ENCODE peak calls at places on chromosomes 3 and 15, in four cellular contexts. N, J, F and S are unnamed samples.

GRCh38 chr15:70524470-70524869 is 238.9 kb downstream of the UACA start:
- DNase-seq in N (no peak), F (no peak), J (no peak), S (no peak)

GRCh38 chr3:38553071-38553470 is 56.9 kb downstream of the EXOG start:
- DNase-seq in J (no peak), F (no peak), N (no peak), S (no peak)

GRCh38 chr3:188315563-188315962 is 161.6 kb downstream of the LPP start:
- DNase-seq in N (no peak), F (no peak), J (no peak), S (no peak)

GRCh38 chr3:171135536-171135935 is 109.0 kb upstream of the SLC2A2 start:
- DNase-seq in J (peak), N (no peak), F (no peak), S (no peak)

GRCh38 chr15:60387321-60387720 is 10.5 kb downstream of the ANXA2 start:
- DNase-seq in F (no peak), N (no peak), J (no peak), S (no peak)

GRCh38 chr3:160956785-160957184 is 148.4 kb downstream of the B3GALNT1 start:
- DNase-seq in J (peak), F (no peak), N (no peak), S (no peak)

GRCh38 chr3:183100376-183100775 is 1.1 kb upstream of the MCCC1 start:
- DNase-seq in J (peak), F (no peak), N (no peak), S (no peak)

GRCh38 chr3:184085389-184085852 is 11.4 kb upstream of the HTR3E start:
- DNase-seq in N (no peak), J (peak), F (no peak), S (no peak)

GRCh38 chr15:90545095-90545494 is 15.4 kb downstream of the CRTC3 start:
- DNase-seq in N (no peak), J (no peak), F (no peak), S (no peak)

GRCh38 chr3:171354049-171354705 is 106.0 kb downstream of the TNIK start:
- DNase-seq in F (no peak), J (no peak), N (no peak), S (no peak)

GRCh38 chr15:101676965-101677364 is 24.8 kb upstream of the TM2D3 start:
- DNase-seq in J (peak), F (no peak), N (no peak), S (no peak)

DNA sequence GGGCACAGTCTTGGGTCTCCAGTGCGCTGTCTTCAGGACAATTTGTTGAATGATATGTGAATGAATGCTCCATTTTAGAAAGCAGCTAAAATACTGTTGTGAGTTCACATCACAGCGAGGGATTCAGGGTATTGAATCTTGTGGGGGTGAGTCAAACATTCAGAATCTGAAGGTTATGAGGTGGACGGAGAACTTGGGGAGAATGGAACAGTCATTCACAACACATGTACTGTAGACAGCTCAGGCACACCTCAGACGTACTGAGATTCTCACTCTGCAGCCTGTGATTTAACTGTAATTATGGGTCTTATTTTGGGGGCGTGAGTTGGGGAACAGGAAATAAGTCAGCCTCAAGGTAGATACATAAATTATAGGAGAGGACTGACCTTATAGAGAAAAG is 13.9 kb downstream of the CRYBG3 start:
- DNase-seq in F (no peak), J (peak), N (no peak), S (no peak)
- TF ChIP-seq POLR2A in F (no peak), J (no peak), N (no peak), S (no peak)

DNA sequence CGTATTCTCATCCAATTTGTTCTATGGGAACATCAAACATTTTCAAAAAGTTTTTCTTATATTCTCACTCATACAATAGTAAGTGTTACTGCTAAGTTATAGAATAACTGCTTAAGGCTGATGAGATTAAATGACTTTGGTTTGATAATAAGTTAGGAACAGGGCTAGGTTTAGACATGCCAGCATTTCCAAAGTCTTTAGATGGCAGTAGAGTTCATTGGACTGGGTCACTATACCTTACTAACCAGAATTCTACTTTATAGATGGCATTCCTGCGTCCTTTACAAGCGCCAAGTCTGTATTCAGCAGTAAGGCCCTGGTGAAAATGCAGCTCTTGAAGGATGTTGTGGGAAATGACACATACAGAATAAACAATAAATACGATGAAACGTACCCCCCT is 21.7 kb downstream of the PLAAT1 start:
- DNase-seq in N (no peak), F (no peak), J (no peak), S (no peak)
- TF ChIP-seq CTCF in N (no peak), F (no peak), J (no peak), S (no peak)

DNA sequence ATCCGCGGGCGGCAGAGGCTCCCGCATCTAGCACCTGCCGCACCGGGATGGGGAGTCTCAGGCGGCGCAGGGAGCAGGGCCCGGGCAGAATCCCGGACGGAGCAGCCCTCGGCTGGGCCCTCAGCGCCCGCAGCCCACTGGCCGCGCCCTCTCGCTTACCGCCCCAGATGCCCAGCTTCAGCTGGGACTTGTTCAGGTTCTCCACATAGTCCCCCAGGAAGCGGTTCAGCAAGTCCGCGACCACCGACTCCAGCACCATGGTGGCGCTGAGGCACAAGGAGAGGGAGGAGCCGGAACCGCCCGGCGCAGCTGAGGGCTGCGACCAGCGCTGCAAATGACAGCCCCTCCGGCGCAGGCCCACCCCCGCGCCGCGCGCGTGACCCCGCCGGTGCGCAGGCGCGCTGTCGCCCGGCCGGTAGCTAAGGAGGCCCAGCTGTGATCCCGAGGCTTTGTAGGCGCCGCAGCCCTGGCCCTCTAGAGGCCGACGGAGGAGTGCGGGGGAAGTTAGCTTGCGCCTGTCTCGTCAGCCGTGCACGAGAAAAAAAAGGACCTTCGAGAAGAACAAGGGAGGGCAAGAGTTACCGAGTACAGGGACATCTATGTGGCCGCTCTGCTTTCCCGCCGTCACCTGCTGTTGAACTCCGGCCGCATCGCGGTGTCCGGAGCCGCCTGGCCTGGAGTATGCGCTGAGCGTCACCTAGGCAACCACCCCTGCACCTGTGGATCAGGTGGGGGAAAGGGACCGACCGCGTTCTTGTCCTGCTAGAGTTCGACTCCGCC is at the start of gene VPS13C:
- DNase-seq in J (peak), N (peak), F (peak), S (peak)
- TF ChIP-seq POLR2A in J (peak), N (peak), F (peak), S (no peak)

DNA sequence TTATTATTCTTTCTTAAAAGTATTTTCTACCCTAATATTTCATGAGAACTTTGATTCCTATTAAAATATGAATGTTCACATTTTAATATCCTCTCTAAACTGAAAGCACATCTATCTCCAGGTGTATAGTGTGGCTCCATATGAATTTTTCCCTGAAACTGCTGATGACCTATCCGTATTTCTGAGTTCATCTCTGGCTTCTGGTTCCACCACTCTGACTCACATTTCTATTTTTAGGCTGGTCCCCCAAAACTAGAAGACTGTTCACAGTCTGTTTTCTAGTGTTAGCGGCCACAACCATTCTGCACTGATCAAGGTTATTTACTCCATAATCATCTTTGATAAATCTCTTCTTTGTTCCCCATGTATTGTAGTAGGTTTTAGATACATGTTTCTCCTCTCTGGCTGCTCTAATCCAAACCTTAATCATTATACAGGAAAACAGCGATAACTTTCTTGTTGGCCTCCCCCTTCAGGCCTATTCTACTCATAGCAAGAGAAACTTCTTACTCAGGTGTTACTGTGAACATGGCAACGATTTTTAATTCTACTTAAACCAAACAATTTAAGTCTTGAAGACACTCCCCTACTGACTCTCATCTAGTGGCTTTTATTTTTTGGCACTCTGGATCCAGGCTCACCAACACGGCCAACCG is 12.8 kb downstream of the ADPGK start:
- DNase-seq in J (no peak), N (peak), F (no peak), S (no peak)
- TF ChIP-seq CTCF in J (peak), N (no peak), F (no peak), S (no peak)

GRCh38 chr15:48855501-48856440 is 22.2 kb upstream of the EID1 start:
- DNase-seq in N (no peak), F (no peak), J (peak), S (no peak)

GRCh38 chr15:48861813-48862431 is 16.0 kb upstream of the EID1 start:
- DNase-seq in F (no peak), J (peak), N (peak), S (no peak)

GRCh38 chr15:48859426-48859825 is 18.5 kb upstream of the EID1 start:
- DNase-seq in F (no peak), N (no peak), J (peak), S (no peak)

GRCh38 chr15:48856947-48857346 is 21.0 kb upstream of the EID1 start:
- DNase-seq in J (peak), F (no peak), N (no peak), S (no peak)

GRCh38 chr15:48858401-48858800 is 19.5 kb upstream of the EID1 start:
- DNase-seq in J (peak), F (no peak), N (peak), S (no peak)
- TF ChIP-seq POLR2A in J (no peak), F (no peak), N (no peak), S (no peak)